ENCODE peak calls at places on chromosome 1, in nine cellular contexts. V is heart left ventricle, C is AG04450, Y is hepatocyte, A is coronary artery, G is HFF-Myc, F is mesothelial cell of epicardium, P is mucosa of descending colon, D is RWPE1. M is an unnamed sample.

GRCh38 chr1:85132078-85132715 is 68.6 kb downstream of the SYDE2 start:
- DNase-seq in A (no peak), F (no peak), D (no peak), P (no peak), V (no peak), C (no peak), G (no peak), Y (no peak), M (no peak)

GRCh38 chr1:178192686-178193085 is 98.8 kb downstream of the RASAL2 start:
- DNase-seq in V (peak; percentile 11), G (peak; percentile 5), C (peak; percentile 13), F (no peak), A (no peak), P (no peak), D (peak; percentile 62), Y (peak; percentile 28), M (no peak)

GRCh38 chr1:12587981-12588620 is 29.9 kb downstream of the DHRS3 start:
- DNase-seq in D (peak; percentile 48), F (no peak), A (no peak), Y (no peak), P (no peak), C (no peak), V (no peak), G (no peak), M (no peak)

GRCh38 chr1:218969021-218969420 is 204.7 kb upstream of the LYPLAL1 start:
- DNase-seq in G (no peak), V (no peak), P (no peak), F (no peak), A (no peak), Y (no peak), D (no peak), C (no peak), M (no peak)

GRCh38 chr1:18288609-18289219 is 181.1 kb downstream of the IGSF21 start:
- DNase-seq in A (no peak), C (no peak), P (no peak), F (no peak), Y (peak; percentile 40), V (no peak), D (no peak), G (no peak), M (no peak)

GRCh38 chr1:100152271-100152670 is 19.3 kb downstream of the TRMT13 start:
- DNase-seq in D (no peak), G (no peak), C (no peak), Y (no peak), V (no peak), P (no peak), A (no peak), F (no peak), M (no peak)

GRCh38 chr1:205199090-205199930 is 12.2 kb downstream of the DSTYK start:
- DNase-seq in Y (no peak), D (no peak), A (no peak), F (no peak), P (no peak), G (peak; percentile 61), C (no peak), V (no peak), M (no peak)

GRCh38 chr1:8370046-8370881 is 52.4 kb downstream of the SLC45A1 start:
- DNase-seq in Y (no peak), F (no peak), A (peak; percentile 31), C (no peak), P (no peak), D (no peak), V (no peak), G (no peak), M (no peak)

GRCh38 chr1:11456970-11457369 is 22.0 kb upstream of the DISP3 start:
- DNase-seq in Y (no peak), A (no peak), P (no peak), V (no peak), F (no peak), C (no peak), G (no peak), D (no peak), M (no peak)

GRCh38 chr1:117216718-117217117 is 6.0 kb upstream of the VTCN1 start:
- DNase-seq in V (no peak), P (no peak), Y (no peak), F (no peak), A (no peak), G (no peak), C (no peak), D (no peak), M (no peak)

GRCh38 chr1:44238651-44239050 is 25.4 kb downstream of the DMAP1 start:
- DNase-seq in G (no peak), F (no peak), C (no peak), Y (no peak), V (no peak), A (no peak), D (no peak), P (no peak), M (no peak)

GRCh38 chr1:44239961-44240371 is 26.7 kb downstream of the DMAP1 start:
- DNase-seq in G (no peak), P (no peak), C (no peak), V (peak; percentile 34), F (no peak), A (no peak), D (no peak), Y (peak; percentile 43), M (peak; percentile 42)

GRCh38 chr1:44239337-44239960 is 26.2 kb downstream of the DMAP1 start:
- DNase-seq in F (peak; percentile 45), V (peak; percentile 49), C (no peak), Y (peak; percentile 70), G (no peak), P (peak; percentile 57), D (peak; percentile 17), A (no peak), M (peak; percentile 39)

GRCh38 chr1:44242761-44243160 is 29.5 kb downstream of the DMAP1 start:
- DNase-seq in G (no peak), V (no peak), P (no peak), C (no peak), F (no peak), Y (no peak), D (no peak), A (no peak), M (no peak)

DNA sequence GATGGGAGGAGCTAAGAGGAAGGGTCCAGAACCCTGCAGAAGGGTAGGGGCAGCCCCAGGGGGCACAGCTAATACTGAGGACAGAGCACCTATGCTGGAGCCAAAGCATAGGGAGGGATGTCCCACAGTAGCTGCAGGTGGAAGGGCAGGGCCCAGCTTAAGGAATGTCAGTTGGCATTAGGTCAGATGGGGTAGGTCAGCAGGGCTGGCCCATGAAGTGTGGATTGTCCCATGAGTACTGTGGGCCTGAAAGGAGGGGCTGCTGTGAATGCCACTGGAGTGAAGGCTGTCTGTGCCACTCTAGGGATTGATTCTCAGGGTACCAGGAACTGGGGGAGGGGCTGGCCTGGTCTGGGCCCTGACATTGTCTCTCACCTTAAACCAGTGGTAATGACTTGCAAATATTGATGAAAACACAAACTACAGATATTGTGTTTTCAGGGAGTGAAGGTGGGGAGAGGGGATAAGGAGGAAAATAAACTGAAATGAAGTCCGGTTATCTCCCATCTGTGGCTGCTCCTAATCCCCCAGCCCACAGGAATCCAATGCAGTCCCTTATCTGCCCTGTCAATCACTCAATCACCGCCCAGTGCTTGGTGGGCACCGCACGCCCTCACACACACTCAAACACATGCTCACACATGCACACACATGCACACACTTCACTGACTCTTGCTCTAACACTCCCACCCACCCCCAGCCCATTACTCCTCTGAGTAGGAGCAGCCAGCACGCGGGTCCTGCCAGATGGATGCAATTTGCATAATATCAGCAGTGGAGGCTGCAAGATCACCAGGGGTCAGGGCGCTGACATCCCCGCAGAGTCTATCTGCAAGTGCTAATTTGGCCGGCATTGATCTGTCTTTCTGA is 27.8 kb downstream of the DMAP1 start:
- DNase-seq in Y (no peak), C (no peak), F (no peak), A (no peak), G (no peak), V (no peak), P (no peak), D (no peak), M (peak; percentile 30)
- TF ChIP-seq CTCF in Y (no peak), C (no peak), F (no peak), A (no peak), G (no peak), V (no peak), P (no peak), D (no peak), M (no peak)

DNA sequence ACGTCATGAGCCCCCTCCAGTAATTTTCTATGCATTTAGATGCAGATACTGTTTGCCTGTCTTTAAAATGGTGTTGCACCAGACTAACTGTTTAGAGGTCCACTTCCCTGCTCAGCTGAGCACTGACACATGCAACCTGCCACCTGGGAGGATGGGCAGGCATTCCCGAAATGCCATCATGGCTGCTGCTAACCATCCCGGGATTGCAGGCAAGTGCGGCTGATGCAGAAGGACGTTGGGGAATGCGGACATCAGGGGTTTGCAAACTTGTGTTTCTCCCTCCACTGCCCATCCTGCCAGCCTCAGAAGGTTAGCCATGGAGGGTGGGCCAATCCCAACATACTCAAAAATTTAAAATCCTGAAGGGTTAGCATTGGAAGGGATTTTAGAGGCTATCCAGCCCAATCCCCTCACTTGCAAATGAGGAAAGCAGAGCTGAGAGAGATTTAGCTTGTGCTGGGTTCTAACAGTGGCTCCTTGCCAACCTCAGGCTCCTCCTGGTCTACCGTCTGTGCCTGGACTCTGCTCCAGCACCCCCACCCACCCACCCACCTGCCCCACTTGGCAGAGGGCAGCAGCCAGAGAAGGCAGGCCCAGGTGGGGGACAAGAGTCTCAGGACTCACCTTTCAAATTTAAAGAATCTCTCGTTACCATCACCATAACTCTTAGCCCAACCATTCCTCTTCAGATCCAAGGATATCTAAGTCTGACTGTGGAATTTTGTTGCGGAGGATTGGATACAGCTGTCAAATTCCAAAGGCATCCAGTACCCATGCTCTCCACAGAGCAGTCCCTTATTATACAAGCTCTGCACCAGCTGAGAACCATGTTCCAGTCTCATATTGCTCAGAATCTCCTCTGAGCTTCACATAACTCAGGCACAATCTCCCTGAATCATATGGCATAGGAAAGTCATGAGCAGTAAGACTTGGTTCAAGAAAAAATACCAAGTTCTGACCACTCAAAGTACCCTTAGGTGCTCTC is 34.2 kb downstream of the HIVEP3 start:
- DNase-seq in A (no peak), F (no peak), C (no peak), D (no peak), Y (no peak), G (no peak), V (no peak), P (no peak), M (no peak)
- TF ChIP-seq CTCF in A (no peak), F (no peak), C (no peak), D (no peak), Y (no peak), G (no peak), V (no peak), P (no peak), M (no peak)

GRCh38 chr1:230632273-230632873 is 9.9 kb upstream of the COG2 start:
- DNase-seq in P (no peak), A (no peak), Y (peak; percentile 60), G (no peak), C (no peak), F (no peak), D (peak; percentile 37), V (no peak), M (no peak)
- TF ChIP-seq CTCF in P (peak; percentile 10), A (no peak), Y (peak; percentile 51), G (peak; percentile 54), C (peak; percentile 55), F (no peak), D (peak; percentile 40), V (peak; percentile 20), M (peak; percentile 45)

DNA sequence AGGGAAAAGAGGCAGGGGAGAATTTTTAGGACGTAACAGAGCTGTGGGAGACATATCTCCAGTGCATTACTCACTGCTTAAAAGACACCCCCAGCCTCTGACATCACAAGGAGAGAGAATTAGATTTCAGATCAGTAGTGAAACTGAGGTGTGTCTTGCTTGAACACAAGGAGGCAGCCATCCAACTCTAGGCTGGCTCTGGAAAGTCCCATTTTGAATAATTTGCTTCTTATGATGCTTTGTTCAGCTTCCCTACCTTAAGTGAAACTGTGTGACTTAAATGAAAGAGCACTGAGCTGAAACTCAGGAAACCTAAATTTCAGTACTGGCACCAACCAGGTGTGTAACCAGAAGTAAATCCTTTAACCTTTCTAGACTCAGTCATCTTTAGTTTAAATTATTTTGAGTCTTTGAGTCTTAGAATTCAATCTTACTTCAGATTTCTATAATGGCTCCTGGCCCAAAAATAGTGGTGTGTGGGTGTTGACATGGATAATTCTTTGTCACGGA is 251.6 kb upstream of the SGIP1 start:
- DNase-seq in F (no peak), C (peak; percentile 42), Y (no peak), G (no peak), P (no peak), V (peak; percentile 28), D (peak; percentile 14), A (no peak), M (no peak)
- TF ChIP-seq CTCF in F (no peak), C (peak; percentile 20), Y (no peak), G (peak; percentile 21), P (no peak), V (peak; percentile 7), D (no peak), A (no peak), M (no peak)